ENCODE peak calls at places on chromosomes 4 and X, in six cellular contexts. P is H1, R is A549, K is SK-N-SH, L is HepG2, A is IMR-90. W is an unnamed sample.

GRCh38 chrX:19824603-19825002 is 62.8 kb downstream of the SH3KBP1 start:
- DNase-seq in P (no peak), R (no peak), K (no peak), L (no peak), A (peak; percentile 45), W (no peak)

GRCh38 chr4:62470421-62470983 is 1270.4 kb downstream of the ADGRL3 start:
- DNase-seq in P (no peak), R (no peak), K (no peak), L (no peak), A (no peak), W (no peak)

GRCh38 chrX:33336783-33337182 is 125.4 kb upstream of the DMD start:
- DNase-seq in P (no peak), R (no peak), K (no peak), L (peak; percentile 2), A (peak; percentile 29), W (no peak)

GRCh38 chrX:100720301-100720700 is 11.6 kb downstream of the SYTL4 start:
- DNase-seq in P (no peak), R (no peak), K (no peak), L (no peak), A (peak; percentile 2), W (no peak)

GRCh38 chr4:166315721-166316467 is 442.9 kb downstream of the TLL1 start:
- DNase-seq in P (no peak), R (no peak), K (no peak), L (no peak), A (no peak), W (peak; percentile 15)

GRCh38 chrX:53716328-53717088 is 30.0 kb upstream of the HUWE1 start:
- DNase-seq in P (no peak), R (no peak), K (no peak), L (no peak), A (peak; percentile 48), W (no peak)

GRCh38 chrX:312621-313331 is 5.8 kb downstream of the GTPBP6 start:
- DNase-seq in P (no peak), R (no peak), K (no peak), L (no peak), A (no peak), W (no peak)

GRCh38 chr4:41887821-41888699 is 47.2 kb upstream of the TMEM33 start:
- DNase-seq in P (no peak), R (no peak), K (no peak), L (peak; percentile 23), A (peak; percentile 64), W (peak; percentile 38)

GRCh38 chrX:48578661-48579128 is 4.4 kb downstream of the RBM3 start:
- DNase-seq in P (no peak), R (no peak), K (no peak), L (no peak), A (no peak), W (no peak)

GRCh38 chr4:4320528-4320927 is 30.5 kb downstream of the ZBTB49 start:
- DNase-seq in P (no peak), R (no peak), K (no peak), L (no peak), A (no peak), W (no peak)

GRCh38 chr4:65046496-65047101 is 623.7 kb downstream of the EPHA5 start:
- DNase-seq in P (no peak), R (no peak), K (no peak), L (no peak), A (no peak), W (no peak)

GRCh38 chr4:79081973-79082372 is 142.7 kb upstream of the PAQR3 start:
- DNase-seq in P (no peak), R (no peak), K (no peak), L (no peak), A (no peak), W (no peak)
- TF ChIP-seq USF2 in P (no peak), R (no peak), K (no peak), L (no peak), A (no peak), W (no peak)

GRCh38 chr4:128528793-128529553 is 241.4 kb upstream of the PGRMC2 start:
- DNase-seq in P (peak; percentile 58), R (peak; percentile 78), K (no peak), L (peak; percentile 58), A (peak; percentile 99), W (no peak)
- TF ChIP-seq USF2 in P (no peak), R (no peak), K (no peak), L (no peak), A (no peak), W (no peak)

GRCh38 chr4:101597204-101597603 is 193.3 kb upstream of the BANK1 start:
- DNase-seq in P (no peak), R (no peak), K (no peak), L (no peak), A (no peak), W (no peak)

GRCh38 chr4:101596786-101597185 is 193.7 kb upstream of the BANK1 start:
- DNase-seq in P (no peak), R (no peak), K (no peak), L (no peak), A (no peak), W (no peak)

GRCh38 chr4:101594588-101594987 is 195.9 kb upstream of the BANK1 start:
- DNase-seq in P (no peak), R (no peak), K (no peak), L (no peak), A (no peak), W (no peak)

GRCh38 chr4:101599620-101600019 is 190.9 kb upstream of the BANK1 start:
- DNase-seq in P (no peak), R (no peak), K (no peak), L (no peak), A (peak; percentile 56), W (no peak)

DNA sequence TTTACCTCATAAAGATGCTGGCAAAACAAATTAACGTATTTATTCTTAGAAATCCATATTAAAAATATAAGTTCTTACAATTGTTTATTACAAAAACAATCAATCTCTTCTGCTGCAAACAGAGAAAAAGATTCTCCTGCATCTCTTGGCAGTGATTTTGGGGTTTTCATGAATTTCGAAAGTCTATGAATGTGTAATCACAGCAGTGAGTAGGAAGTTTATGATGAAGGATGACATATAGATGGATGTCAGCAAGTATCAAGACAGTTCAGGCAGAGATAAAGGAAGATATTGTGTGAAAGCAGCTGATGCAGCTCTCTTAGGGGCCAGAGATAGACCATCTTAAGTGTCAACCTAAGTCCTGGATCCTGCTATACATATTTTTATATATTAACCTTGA is 196.9 kb upstream of the BANK1 start:
- DNase-seq in P (no peak), R (no peak), K (no peak), L (no peak), A (peak; percentile 0), W (no peak)
- TF ChIP-seq USF2 in P (no peak), R (no peak), K (no peak), L (no peak), A (no peak), W (no peak)

GRCh38 chr4:150297861-150298474 is 219.7 kb downstream of the DCLK2 start:
- DNase-seq in P (no peak), R (no peak), K (peak; percentile 34), L (peak; percentile 41), A (peak; percentile 78), W (peak; percentile 40)
- TF ChIP-seq USF2 in P (no peak), R (no peak), K (no peak), L (no peak), A (no peak), W (no peak)

DNA sequence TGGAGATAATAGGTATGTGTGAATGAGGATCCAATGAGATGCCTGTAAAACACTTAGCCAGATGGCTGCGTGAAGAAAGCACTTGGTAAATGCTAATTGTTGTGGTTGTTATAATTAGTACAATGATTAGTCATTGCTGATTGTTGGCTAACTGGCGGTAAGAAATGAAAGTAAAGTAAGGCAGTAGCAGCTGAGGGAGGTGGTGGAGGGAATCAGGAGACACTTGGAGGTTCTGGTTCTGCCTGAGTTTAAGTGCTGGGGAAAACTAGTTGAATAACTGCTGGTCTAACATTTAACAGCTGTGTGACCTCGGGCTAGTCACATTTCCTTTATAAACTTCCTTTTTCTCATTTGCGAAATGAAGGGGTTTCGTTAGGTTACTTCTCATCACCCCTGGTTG is 30.9 kb downstream of the CD38 start:
- DNase-seq in P (no peak), R (no peak), K (no peak), L (no peak), A (no peak), W (no peak)
- TF ChIP-seq USF2 in P (no peak), R (no peak), K (no peak), L (no peak), A (no peak), W (no peak)

DNA sequence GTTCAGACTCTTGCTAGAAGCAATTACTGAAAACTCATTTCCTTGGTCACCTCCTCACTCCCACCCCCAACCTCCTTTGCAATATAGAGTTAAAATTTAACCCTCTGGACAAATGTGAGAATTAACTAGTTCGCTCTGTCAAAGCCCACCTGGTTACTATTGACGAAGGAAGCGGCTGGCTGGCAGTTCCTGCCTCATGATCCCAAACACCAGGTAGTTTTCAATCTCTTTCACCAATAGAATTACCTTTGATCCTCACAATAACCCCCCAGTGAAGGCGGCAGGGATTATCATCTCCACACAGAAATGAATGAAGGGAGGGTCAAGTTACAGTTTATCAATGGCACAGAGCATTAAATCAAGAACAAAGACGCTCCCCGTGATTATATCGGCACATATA is 65.7 kb upstream of the TTC29 start:
- DNase-seq in P (no peak), R (no peak), K (no peak), L (no peak), A (no peak), W (no peak)
- TF ChIP-seq USF2 in P (no peak), R (no peak), K (no peak), L (no peak), A (no peak), W (no peak)

GRCh38 chr4:152063301-152064235 is 302.8 kb upstream of the GATB start:
- DNase-seq in P (no peak), R (no peak), K (peak; percentile 75), L (no peak), A (no peak), W (no peak)
- TF ChIP-seq USF2 in P (no peak), R (no peak), K (no peak), L (no peak), A (no peak), W (no peak)

W was measured in WTC11.